ENCODE peak calls at places on chromosomes 1 and 21, in six cellular contexts. One of them, this sample, is unnamed.

GRCh38 chr1:239718571-239718970 is 332.2 kb downstream of the CHRM3 start:
- DNase-seq in prostate gland: no peak
- DNase-seq in breast epithelium: no peak
- DNase-seq in right lobe of liver: no peak
- DNase-seq in H1: no peak
- DNase-seq in tibial nerve: no peak
- DNase-seq in this sample: no peak

GRCh38 chr1:158506369-158506987 is 34.5 kb downstream of the OR10R2 start:
- DNase-seq in prostate gland: no peak
- DNase-seq in breast epithelium: no peak
- DNase-seq in right lobe of liver: no peak
- DNase-seq in H1: peak
- DNase-seq in tibial nerve: peak
- DNase-seq in this sample: no peak

GRCh38 chr1:25905680-25906643 is at the start of gene STMN1:
- DNase-seq in prostate gland: peak
- DNase-seq in breast epithelium: peak
- DNase-seq in right lobe of liver: peak
- DNase-seq in H1: peak
- DNase-seq in tibial nerve: peak
- DNase-seq in this sample: peak

GRCh38 chr1:171943973-171944561 is 102.8 kb downstream of the DNM3 start:
- DNase-seq in prostate gland: no peak
- DNase-seq in breast epithelium: no peak
- DNase-seq in right lobe of liver: no peak
- DNase-seq in H1: no peak
- DNase-seq in tibial nerve: no peak
- DNase-seq in this sample: no peak

GRCh38 chr1:35222322-35223108 is 29.6 kb upstream of the SFPQ start:
- DNase-seq in prostate gland: no peak
- DNase-seq in breast epithelium: no peak
- DNase-seq in right lobe of liver: no peak
- DNase-seq in H1: no peak
- DNase-seq in tibial nerve: no peak
- DNase-seq in this sample: no peak

GRCh38 chr1:163188947-163189346 is 13.8 kb downstream of the RGS5 start:
- DNase-seq in prostate gland: no peak
- DNase-seq in breast epithelium: no peak
- DNase-seq in right lobe of liver: no peak
- DNase-seq in H1: no peak
- DNase-seq in tibial nerve: no peak
- DNase-seq in this sample: no peak

GRCh38 chr1:4310396-4310923 is 343.9 kb upstream of the AJAP1 start:
- DNase-seq in prostate gland: no peak
- DNase-seq in breast epithelium: peak
- DNase-seq in right lobe of liver: no peak
- DNase-seq in H1: no peak
- DNase-seq in tibial nerve: no peak
- DNase-seq in this sample: no peak

GRCh38 chr1:201495447-201496295 is 11.3 kb downstream of the CSRP1 start:
- DNase-seq in prostate gland: peak
- DNase-seq in breast epithelium: peak
- DNase-seq in right lobe of liver: peak
- DNase-seq in H1: no peak
- DNase-seq in tibial nerve: peak
- DNase-seq in this sample: peak

GRCh38 chr1:20476260-20477038 is 9.6 kb downstream of the CAMK2N1 start:
- DNase-seq in prostate gland: no peak
- DNase-seq in breast epithelium: peak
- DNase-seq in right lobe of liver: peak
- DNase-seq in H1: no peak
- DNase-seq in tibial nerve: no peak
- DNase-seq in this sample: no peak

GRCh38 chr1:205677152-205677551 is 3.2 kb downstream of the SLC45A3 start:
- DNase-seq in prostate gland: no peak
- DNase-seq in breast epithelium: no peak
- DNase-seq in right lobe of liver: no peak
- DNase-seq in H1: no peak
- DNase-seq in tibial nerve: no peak
- DNase-seq in this sample: no peak

GRCh38 chr1:41810446-41810845 is 108.3 kb downstream of the HIVEP3 start:
- DNase-seq in prostate gland: no peak
- DNase-seq in breast epithelium: no peak
- DNase-seq in right lobe of liver: no peak
- DNase-seq in H1: no peak
- DNase-seq in tibial nerve: no peak
- DNase-seq in this sample: no peak

GRCh38 chr1:3676581-3677410 is 24.5 kb downstream of the TP73 start:
- DNase-seq in prostate gland: no peak
- DNase-seq in breast epithelium: no peak
- DNase-seq in right lobe of liver: no peak
- DNase-seq in H1: no peak
- DNase-seq in tibial nerve: no peak
- DNase-seq in this sample: no peak

GRCh38 chr1:58699011-58699762 is 675 bp downstream of the MYSM1 start:
- DNase-seq in prostate gland: no peak
- DNase-seq in breast epithelium: no peak
- DNase-seq in right lobe of liver: no peak
- DNase-seq in H1: no peak
- DNase-seq in tibial nerve: no peak
- DNase-seq in this sample: no peak

GRCh38 chr1:209250970-209251636 is 332.4 kb upstream of the CAMK1G start:
- DNase-seq in prostate gland: no peak
- DNase-seq in breast epithelium: no peak
- DNase-seq in right lobe of liver: no peak
- DNase-seq in H1: no peak
- DNase-seq in tibial nerve: no peak
- DNase-seq in this sample: no peak

GRCh38 chr1:219587817-219588561 is 24.9 kb downstream of the ZC3H11B start:
- DNase-seq in prostate gland: no peak
- DNase-seq in breast epithelium: no peak
- DNase-seq in right lobe of liver: no peak
- DNase-seq in H1: no peak
- DNase-seq in tibial nerve: no peak
- DNase-seq in this sample: no peak

GRCh38 chr1:112995890-112996289 is 39.9 kb upstream of the SLC16A1 start:
- DNase-seq in prostate gland: no peak
- DNase-seq in breast epithelium: no peak
- DNase-seq in right lobe of liver: no peak
- DNase-seq in H1: no peak
- DNase-seq in tibial nerve: no peak
- DNase-seq in this sample: no peak

GRCh38 chr1:113895961-113896360 is 8.6 kb upstream of the BCL2L15 start:
- DNase-seq in prostate gland: no peak
- DNase-seq in breast epithelium: no peak
- DNase-seq in right lobe of liver: no peak
- DNase-seq in H1: no peak
- DNase-seq in tibial nerve: no peak
- DNase-seq in this sample: no peak

GRCh38 chr1:173017792-173018191 is 32.9 kb downstream of the TNFSF18 start:
- DNase-seq in prostate gland: no peak
- DNase-seq in breast epithelium: no peak
- DNase-seq in right lobe of liver: no peak
- DNase-seq in H1: no peak
- DNase-seq in tibial nerve: no peak
- DNase-seq in this sample: no peak

GRCh38 chr1:109214695-109215623 is 1.2 kb downstream of the SARS1 start:
- DNase-seq in prostate gland: peak
- DNase-seq in breast epithelium: no peak
- DNase-seq in right lobe of liver: no peak
- DNase-seq in H1: no peak
- DNase-seq in tibial nerve: peak
- DNase-seq in this sample: no peak

GRCh38 chr21:42293649-42294272 is 21.4 kb downstream of the TFF3 start:
- DNase-seq in prostate gland: no peak
- DNase-seq in breast epithelium: no peak
- DNase-seq in right lobe of liver: no peak
- DNase-seq in H1: no peak
- DNase-seq in tibial nerve: no peak
- DNase-seq in this sample: no peak

GRCh38 chr1:180188103-180188506 is 33.4 kb downstream of the QSOX1 start:
- DNase-seq in prostate gland: peak
- DNase-seq in breast epithelium: no peak
- DNase-seq in right lobe of liver: peak
- DNase-seq in H1: no peak
- DNase-seq in tibial nerve: peak
- DNase-seq in this sample: no peak

GRCh38 chr1:11524465-11525150 is 45.7 kb downstream of the DISP3 start:
- DNase-seq in prostate gland: no peak
- DNase-seq in breast epithelium: peak
- DNase-seq in right lobe of liver: no peak
- DNase-seq in H1: no peak
- DNase-seq in tibial nerve: no peak
- DNase-seq in this sample: peak

GRCh38 chr1:52532732-52533327 is 20.1 kb downstream of the TUT4 start:
- DNase-seq in prostate gland: no peak
- DNase-seq in breast epithelium: no peak
- DNase-seq in right lobe of liver: no peak
- DNase-seq in H1: no peak
- DNase-seq in tibial nerve: no peak
- DNase-seq in this sample: no peak

GRCh38 chr21:15744926-15745325 is 15.1 kb downstream of the USP25 start:
- DNase-seq in prostate gland: no peak
- DNase-seq in breast epithelium: no peak
- DNase-seq in right lobe of liver: no peak
- DNase-seq in H1: no peak
- DNase-seq in tibial nerve: no peak
- DNase-seq in this sample: no peak
- TF ChIP-seq CTCF in prostate gland: no peak
- TF ChIP-seq CTCF in breast epithelium: no peak
- TF ChIP-seq CTCF in right lobe of liver: no peak
- TF ChIP-seq CTCF in H1: no peak
- TF ChIP-seq CTCF in tibial nerve: no peak
- TF ChIP-seq CTCF in this sample: no peak

GRCh38 chr1:8866173-8866791 is 12.2 kb downstream of the ENO1 start:
- DNase-seq in prostate gland: no peak
- DNase-seq in breast epithelium: no peak
- DNase-seq in right lobe of liver: no peak
- DNase-seq in H1: no peak
- DNase-seq in tibial nerve: no peak
- DNase-seq in this sample: no peak
- TF ChIP-seq POLR2A in prostate gland: no peak
- TF ChIP-seq POLR2A in breast epithelium: no peak
- TF ChIP-seq POLR2A in right lobe of liver: no peak
- TF ChIP-seq POLR2A in H1: peak
- TF ChIP-seq POLR2A in tibial nerve: no peak
- TF ChIP-seq POLR2A in this sample: no peak

GRCh38 chr21:30733026-30733425 is 14.0 kb downstream of the KRTAP21-2 start:
- DNase-seq in prostate gland: no peak
- DNase-seq in breast epithelium: no peak
- DNase-seq in right lobe of liver: no peak
- DNase-seq in H1: no peak
- DNase-seq in tibial nerve: no peak
- DNase-seq in this sample: no peak
- TF ChIP-seq CTCF in prostate gland: no peak
- TF ChIP-seq CTCF in breast epithelium: no peak
- TF ChIP-seq CTCF in right lobe of liver: no peak
- TF ChIP-seq CTCF in H1: no peak
- TF ChIP-seq CTCF in tibial nerve: no peak
- TF ChIP-seq CTCF in this sample: no peak

DNA sequence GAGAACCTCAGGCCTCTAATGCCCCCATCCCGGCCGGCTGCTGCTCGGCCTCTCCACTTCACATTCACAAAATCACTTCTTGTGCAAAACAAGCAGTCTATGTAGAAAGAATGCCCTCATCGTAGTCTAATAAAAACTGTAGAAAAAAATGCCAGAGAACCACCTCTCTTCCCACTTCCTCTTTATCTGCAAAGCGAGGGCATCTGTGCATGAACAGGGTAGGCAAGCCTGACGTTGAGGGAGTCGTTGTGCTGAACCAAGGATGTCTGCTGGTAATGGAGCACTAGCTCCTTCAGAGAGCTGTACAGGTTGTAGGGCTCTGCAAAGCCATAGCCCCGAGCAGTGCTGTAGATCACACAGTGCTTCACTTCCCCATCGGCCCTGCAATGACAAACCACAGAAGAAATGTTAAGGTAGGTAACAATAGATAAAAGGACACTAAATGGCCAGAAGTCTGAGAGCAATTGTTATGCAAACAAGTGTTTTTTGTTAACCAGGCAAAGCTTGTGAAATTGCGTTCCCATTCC is 88.9 kb downstream of the PIK3R3 start:
- DNase-seq in prostate gland: no peak
- DNase-seq in breast epithelium: no peak
- DNase-seq in right lobe of liver: no peak
- DNase-seq in H1: peak
- DNase-seq in tibial nerve: no peak
- DNase-seq in this sample: no peak
- TF ChIP-seq POLR2A in prostate gland: no peak
- TF ChIP-seq POLR2A in breast epithelium: no peak
- TF ChIP-seq POLR2A in right lobe of liver: no peak
- TF ChIP-seq POLR2A in H1: no peak
- TF ChIP-seq POLR2A in tibial nerve: no peak
- TF ChIP-seq POLR2A in this sample: no peak

DNA sequence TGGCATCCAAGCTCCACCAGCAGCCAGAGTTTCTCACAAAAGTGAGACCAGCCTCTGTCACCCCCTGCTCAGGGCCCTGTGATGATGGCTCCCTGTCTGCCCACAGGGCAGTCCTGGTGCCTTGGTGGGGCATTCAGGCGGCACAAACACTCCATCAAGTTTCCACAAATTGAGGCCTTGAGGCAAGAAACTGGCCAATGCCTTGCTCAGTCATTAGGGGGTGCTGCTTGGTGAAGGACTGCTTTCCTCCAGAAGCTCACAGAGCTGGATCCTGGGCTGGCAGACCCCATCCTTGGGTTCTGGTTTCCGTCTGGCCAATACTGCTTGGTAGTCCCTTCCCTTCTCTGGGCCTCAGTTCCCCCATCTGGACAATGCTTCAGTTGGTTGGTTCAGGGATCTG is 12.5 kb upstream of the AHDC1 start:
- DNase-seq in prostate gland: no peak
- DNase-seq in breast epithelium: no peak
- DNase-seq in right lobe of liver: no peak
- DNase-seq in H1: no peak
- DNase-seq in tibial nerve: no peak
- DNase-seq in this sample: no peak
- TF ChIP-seq CTCF in prostate gland: no peak
- TF ChIP-seq CTCF in breast epithelium: no peak
- TF ChIP-seq CTCF in right lobe of liver: no peak
- TF ChIP-seq CTCF in H1: peak
- TF ChIP-seq CTCF in tibial nerve: no peak
- TF ChIP-seq CTCF in this sample: no peak

This sample was measured in lower leg skin.